ENCODE peak calls at places on chromosomes 7 and 10, in nine cellular contexts. K is activated CD4-positive, alpha-beta memory T cell treated with anti-CD3 and anti-CD28 coated beads, Interleukin-2, amount 10 ng/mL, durations not matched to agents 7 days and 5 days; A is NCI-H510A; I is T follicular helper cell; R is NCI-H82; D is EH; L is naive thymus-derived CD4-positive, alpha-beta T cell; X is right cardiac atrium; N is caudate nucleus. P is an unnamed sample.

GRCh38 chr10:43408331-43408709 is 666 bp downstream of the HNRNPF start:
- DNase-seq in A (no peak), I (no peak), L (no peak), X (no peak), N (no peak), D (no peak), K (no peak), R (no peak), P (no peak)

GRCh38 chr7:157432541-157432956 is 95.7 kb downstream of the DNAJB6 start:
- DNase-seq in A (peak; percentile 88), R (peak; percentile 80), K (peak; percentile 24), L (no peak), X (no peak), D (peak; percentile 87), N (no peak), I (no peak), P (no peak)

GRCh38 chr10:129094813-129095212 is 372.2 kb upstream of the MGMT start:
- DNase-seq in A (no peak), X (no peak), D (no peak), I (no peak), R (no peak), K (no peak), N (no peak), L (no peak), P (no peak)

GRCh38 chr7:121459148-121459547 is 63.0 kb upstream of the FAM3C start:
- DNase-seq in L (no peak), I (no peak), K (no peak), R (no peak), N (no peak), A (no peak), D (no peak), X (no peak), P (no peak)

GRCh38 chr7:18116661-18117060 is 89.0 kb upstream of the PRPS1L1 start:
- DNase-seq in N (no peak), D (peak; percentile 3), A (no peak), L (no peak), K (no peak), R (no peak), I (no peak), X (no peak), P (no peak)

GRCh38 chr7:116924741-116925140 is 28.6 kb upstream of the ST7 start:
- DNase-seq in I (no peak), R (no peak), D (no peak), L (no peak), X (no peak), N (no peak), A (no peak), K (no peak), P (no peak)

GRCh38 chr7:28761485-28761884 is 196.6 kb downstream of the TRIL start:
- DNase-seq in A (no peak), L (no peak), N (no peak), K (no peak), R (no peak), X (no peak), D (peak; percentile 11), I (no peak), P (no peak)

GRCh38 chr10:84329986-84330651 is 1.7 kb downstream of the CCSER2 start:
- DNase-seq in L (peak; percentile 60), D (no peak), K (peak; percentile 32), N (no peak), X (no peak), R (no peak), I (no peak), A (no peak), P (no peak)

GRCh38 chr7:12709731-12710502 is 22.5 kb downstream of the ARL4A start:
- DNase-seq in R (no peak), L (no peak), D (peak; percentile 87), X (no peak), N (no peak), A (no peak), K (no peak), I (no peak), P (no peak)

GRCh38 chr10:75944061-75944460 is 512.6 kb downstream of the LRMDA start:
- DNase-seq in A (no peak), X (no peak), K (no peak), R (no peak), L (no peak), D (no peak), N (no peak), I (no peak), P (no peak)

GRCh38 chr7:94394399-94395140 is at the start of gene COL1A2:
- DNase-seq in L (no peak), D (peak; percentile 100), N (no peak), X (peak; percentile 94), K (no peak), I (no peak), R (no peak), A (peak; percentile 6), P (peak; percentile 14)

GRCh38 chr10:124665980-124666379 is 78.2 kb downstream of the FAM53B start:
- DNase-seq in R (no peak), K (no peak), A (no peak), X (peak; percentile 46), I (no peak), D (peak; percentile 38), N (no peak), L (no peak), P (no peak)

GRCh38 chr7:138828302-138828701 is 30.3 kb upstream of the ATP6V0A4 start:
- DNase-seq in A (no peak), N (no peak), L (no peak), I (no peak), K (no peak), R (no peak), D (no peak), X (no peak), P (no peak)

GRCh38 chr7:56083150-56083785 is 9.5 kb downstream of the PHKG1 start:
- DNase-seq in A (peak; percentile 39), R (no peak), X (peak; percentile 82), K (no peak), D (no peak), N (peak; percentile 24), I (no peak), L (no peak), P (no peak)

GRCh38 chr10:88346151-88346977 is 236.8 kb downstream of the RNLS start:
- DNase-seq in A (no peak), D (peak; percentile 42), L (no peak), I (no peak), N (no peak), X (no peak), R (no peak), K (no peak), P (no peak)